ENCODE peak calls at places on chromosomes 5 and 9, in five cellular contexts. T is T-cell, I is T-helper 2 cell, R is MM.1S, Y is fibroblast of lung. E is an unnamed sample.

GRCh38 chr5:58018016-58018415 is 441.9 kb downstream of the PLK2 start:
- DNase-seq in T (no peak), I (no peak), R (no peak), Y (no peak), E (no peak)

GRCh38 chr9:115063058-115063850 is 54.7 kb downstream of the TNC start:
- DNase-seq in T (no peak), I (no peak), R (no peak), Y (peak; percentile 34), E (peak; percentile 91)

GRCh38 chr9:87498046-87498815 is 564 bp downstream of the DAPK1 start:
- DNase-seq in T (no peak), I (no peak), R (peak; percentile 37), Y (peak; percentile 27), E (peak; percentile 90)

GRCh38 chr5:131230406-131230805 is 33.4 kb upstream of the CDC42SE2 start:
- DNase-seq in T (no peak), I (no peak), R (peak; percentile 47), Y (no peak), E (peak; percentile 39)

GRCh38 chr9:34884732-34885131 is 73.4 kb upstream of the PHF24 start:
- DNase-seq in T (no peak), I (no peak), R (peak; percentile 62), Y (no peak), E (no peak)

GRCh38 chr5:55708732-55709131 is 3.4 kb downstream of the SLC38A9 start:
- DNase-seq in T (no peak), I (no peak), R (no peak), Y (no peak), E (peak; percentile 19)

GRCh38 chr5:171743786-171744076 is 41.9 kb upstream of the SMIM23 start:
- DNase-seq in T (no peak), I (no peak), R (no peak), Y (no peak), E (no peak)

GRCh38 chr9:131140112-131140511 is 14.7 kb downstream of the NUP214 start:
- DNase-seq in T (no peak), I (no peak), R (no peak), Y (no peak), E (no peak)

GRCh38 chr5:137734962-137735530 is 843 bp downstream of the KLHL3 start:
- DNase-seq in T (no peak), I (peak; percentile 8), R (no peak), Y (peak; percentile 56), E (peak; percentile 58)

GRCh38 chr9:83669067-83669466 is 38.7 kb downstream of the UBQLN1 start:
- DNase-seq in T (no peak), I (no peak), R (no peak), Y (no peak), E (no peak)

GRCh38 chr9:87436694-87437093 is 61.0 kb upstream of the DAPK1 start:
- DNase-seq in T (no peak), I (no peak), R (no peak), Y (no peak), E (no peak)

GRCh38 chr5:35518104-35518503 is 99.6 kb upstream of the SPEF2 start:
- DNase-seq in T (no peak), I (no peak), R (peak; percentile 76), Y (no peak), E (no peak)

GRCh38 chr5:76622973-76623596 is at the start of gene F2RL2:
- DNase-seq in T (no peak), I (no peak), R (no peak), Y (peak; percentile 81), E (no peak)

GRCh38 chr9:134099123-134099761 is 31.4 kb upstream of the BRD3 start:
- DNase-seq in T (peak; percentile 28), I (no peak), R (peak; percentile 57), Y (peak; percentile 25), E (no peak)

GRCh38 chr5:161007879-161008278 is 155.9 kb upstream of the ATP10B start:
- DNase-seq in T (no peak), I (no peak), R (no peak), Y (no peak), E (no peak)

GRCh38 chr5:448061-448765 is 5.2 kb downstream of the EXOC3 start:
- DNase-seq in T (no peak), I (no peak), R (no peak), Y (no peak), E (peak; percentile 57)

GRCh38 chr9:111481885-111482636 is 2.1 kb downstream of the ECPAS start:
- DNase-seq in T (no peak), I (no peak), R (no peak), Y (peak; percentile 80), E (peak; percentile 84)

GRCh38 chr5:37272564-37272963 is 23.4 kb upstream of the CPLANE1 start:
- DNase-seq in T (no peak), I (no peak), R (no peak), Y (no peak), E (no peak)

GRCh38 chr5:90144625-90145327 is 264.8 kb downstream of the CETN3 start:
- DNase-seq in T (no peak), I (no peak), R (no peak), Y (peak; percentile 5), E (no peak)

GRCh38 chr5:175347027-175347426 is 97.0 kb downstream of the DRD1 start:
- DNase-seq in T (no peak), I (no peak), R (no peak), Y (peak; percentile 60), E (no peak)

GRCh38 chr9:98481676-98482075 is 226.2 kb upstream of the TBC1D2 start:
- DNase-seq in T (no peak), I (no peak), R (no peak), Y (no peak), E (no peak)

GRCh38 chr5:90645024-90645610 is 86.5 kb downstream of the ADGRV1 start:
- DNase-seq in T (no peak), I (no peak), R (no peak), Y (no peak), E (no peak)

GRCh38 chr9:115786321-115786720 is 367.3 kb upstream of the PAPPA start:
- DNase-seq in T (no peak), I (no peak), R (no peak), Y (peak; percentile 43), E (peak; percentile 65)

GRCh38 chr9:70805953-70806352 is 315.5 kb downstream of the TRPM3 start:
- DNase-seq in T (no peak), I (no peak), R (no peak), Y (no peak), E (no peak)

GRCh38 chr5:68224561-68225187 is 9.1 kb downstream of the PIK3R1 start:
- DNase-seq in T (no peak), I (no peak), R (no peak), Y (peak; percentile 58), E (peak; percentile 66)

GRCh38 chr9:16930578-16930977 is 60.1 kb upstream of the BNC2 start:
- DNase-seq in T (no peak), I (no peak), R (no peak), Y (no peak), E (no peak)